ENCODE peak calls at places on chromosome 5, in five cellular contexts. One of them, this sample, is unnamed.

GRCh38 chr5:154015071-154015693 is 23.5 kb downstream of the FAM114A2 start:
- DNase-seq in PC-3: no peak
- DNase-seq in activated effector memory CD4-positive, alpha-beta T cell treated with Interleukin-2 at 50 U/mL for 16 hours: no peak
- DNase-seq in cardiac septum: no peak
- DNase-seq in hepatic stellate cell: no peak
- DNase-seq in this sample: no peak

GRCh38 chr5:128300181-128300580 is 216.6 kb downstream of the SLC12A2 start:
- DNase-seq in PC-3: no peak
- DNase-seq in activated effector memory CD4-positive, alpha-beta T cell treated with Interleukin-2 at 50 U/mL for 16 hours: no peak
- DNase-seq in cardiac septum: no peak
- DNase-seq in hepatic stellate cell: no peak
- DNase-seq in this sample: no peak

GRCh38 chr5:14357441-14357840 is 214.3 kb downstream of the TRIO start:
- DNase-seq in PC-3: no peak
- DNase-seq in activated effector memory CD4-positive, alpha-beta T cell treated with Interleukin-2 at 50 U/mL for 16 hours: no peak
- DNase-seq in cardiac septum: no peak
- DNase-seq in hepatic stellate cell: no peak
- DNase-seq in this sample: no peak

GRCh38 chr5:146667633-146668032 is 151.6 kb upstream of the GPR151 start:
- DNase-seq in PC-3: peak
- DNase-seq in activated effector memory CD4-positive, alpha-beta T cell treated with Interleukin-2 at 50 U/mL for 16 hours: no peak
- DNase-seq in cardiac septum: no peak
- DNase-seq in hepatic stellate cell: peak
- DNase-seq in this sample: no peak

GRCh38 chr5:37437716-37438115 is 58.6 kb downstream of the WDR70 start:
- DNase-seq in PC-3: no peak
- DNase-seq in activated effector memory CD4-positive, alpha-beta T cell treated with Interleukin-2 at 50 U/mL for 16 hours: no peak
- DNase-seq in cardiac septum: no peak
- DNase-seq in hepatic stellate cell: no peak
- DNase-seq in this sample: no peak

GRCh38 chr5:96718635-96719077 is 56.5 kb downstream of the CAST start:
- DNase-seq in PC-3: peak
- DNase-seq in activated effector memory CD4-positive, alpha-beta T cell treated with Interleukin-2 at 50 U/mL for 16 hours: no peak
- DNase-seq in cardiac septum: peak
- DNase-seq in hepatic stellate cell: no peak
- DNase-seq in this sample: no peak

GRCh38 chr5:103005276-103005675 is 114.7 kb downstream of the GIN1 start:
- DNase-seq in PC-3: no peak
- DNase-seq in activated effector memory CD4-positive, alpha-beta T cell treated with Interleukin-2 at 50 U/mL for 16 hours: no peak
- DNase-seq in cardiac septum: no peak
- DNase-seq in hepatic stellate cell: no peak
- DNase-seq in this sample: no peak

GRCh38 chr5:2656186-2656585 is 95.3 kb downstream of the IRX2 start:
- DNase-seq in PC-3: no peak
- DNase-seq in activated effector memory CD4-positive, alpha-beta T cell treated with Interleukin-2 at 50 U/mL for 16 hours: no peak
- DNase-seq in cardiac septum: no peak
- DNase-seq in hepatic stellate cell: no peak
- DNase-seq in this sample: no peak

GRCh38 chr5:84487963-84488362 is 103.3 kb upstream of the EDIL3 start:
- DNase-seq in PC-3: no peak
- DNase-seq in activated effector memory CD4-positive, alpha-beta T cell treated with Interleukin-2 at 50 U/mL for 16 hours: no peak
- DNase-seq in cardiac septum: no peak
- DNase-seq in hepatic stellate cell: peak
- DNase-seq in this sample: no peak

GRCh38 chr5:61280205-61280604 is 51.9 kb upstream of the ZSWIM6 start:
- DNase-seq in PC-3: peak
- DNase-seq in activated effector memory CD4-positive, alpha-beta T cell treated with Interleukin-2 at 50 U/mL for 16 hours: no peak
- DNase-seq in cardiac septum: no peak
- DNase-seq in hepatic stellate cell: peak
- DNase-seq in this sample: no peak

This sample was measured in mesenteric fat pad.